ENCODE peak calls at places on chromosomes 3 and 15, in four cellular contexts. One of them, this sample, is unnamed. For H3K4me1, the result is how much of the 10 kb centered on the place peaks cover.

GRCh38 chr15:80485370-80486164 is 81.4 kb downstream of the ARNT2 start:
- DNase-seq in IMR-90: no peak
- DNase-seq in mesenchymal stem cell: no peak
- DNase-seq in neuronal stem cell: no peak
- DNase-seq in this sample: no peak

GRCh38 chr3:81214626-81215025 is 546.8 kb downstream of the GBE1 start:
- DNase-seq in neuronal stem cell: no peak
- DNase-seq in mesenchymal stem cell: no peak
- DNase-seq in IMR-90: peak
- DNase-seq in this sample: no peak

GRCh38 chr3:184459355-184459754 is 79.5 kb downstream of the CHRD start:
- DNase-seq in mesenchymal stem cell: peak
- DNase-seq in IMR-90: peak
- DNase-seq in neuronal stem cell: no peak
- DNase-seq in this sample: peak

GRCh38 chr3:120420855-120421570 is 29.8 kb downstream of the FSTL1 start:
- DNase-seq in neuronal stem cell: no peak
- DNase-seq in IMR-90: peak
- DNase-seq in mesenchymal stem cell: peak
- DNase-seq in this sample: no peak

GRCh38 chr3:139756529-139757103 is 78.8 kb upstream of the NMNAT3 start:
- DNase-seq in IMR-90: no peak
- DNase-seq in mesenchymal stem cell: no peak
- DNase-seq in neuronal stem cell: no peak
- DNase-seq in this sample: no peak

GRCh38 chr3:62186967-62187366 is 186.4 kb downstream of the FEZF2 start:
- DNase-seq in mesenchymal stem cell: peak
- DNase-seq in IMR-90: peak
- DNase-seq in neuronal stem cell: no peak
- DNase-seq in this sample: no peak

GRCh38 chr3:189981668-189982067 is 139.0 kb downstream of the P3H2 start:
- DNase-seq in mesenchymal stem cell: peak
- DNase-seq in neuronal stem cell: no peak
- DNase-seq in IMR-90: peak
- DNase-seq in this sample: no peak

GRCh38 chr15:73141216-73141900 is 89.1 kb downstream of the NEO1 start:
- DNase-seq in IMR-90: no peak
- DNase-seq in neuronal stem cell: no peak
- DNase-seq in mesenchymal stem cell: peak
- DNase-seq in this sample: no peak

GRCh38 chr3:69013256-69014021 is at the start of gene EOGT:
- DNase-seq in neuronal stem cell: peak
- DNase-seq in mesenchymal stem cell: peak
- DNase-seq in IMR-90: peak
- DNase-seq in this sample: peak

GRCh38 chr3:56919797-56920195 is 118.0 kb upstream of the ARHGEF3 start:
- DNase-seq in IMR-90: no peak
- DNase-seq in mesenchymal stem cell: no peak
- DNase-seq in neuronal stem cell: no peak
- DNase-seq in this sample: no peak

GRCh38 chr3:46865546-46865945 is 2.3 kb upstream of the MYL3 start:
- DNase-seq in neuronal stem cell: no peak
- DNase-seq in mesenchymal stem cell: no peak
- DNase-seq in IMR-90: no peak
- DNase-seq in this sample: no peak

GRCh38 chr3:40170395-40170794 is 139.1 kb upstream of the EIF1B start:
- DNase-seq in IMR-90: no peak
- DNase-seq in mesenchymal stem cell: no peak
- DNase-seq in neuronal stem cell: no peak
- DNase-seq in this sample: no peak
- H3K4me3 ChIP-seq in IMR-90: no peak
- H3K4me3 ChIP-seq in mesenchymal stem cell: no peak
- H3K4me3 ChIP-seq in neuronal stem cell: peak
- H3K4me3 ChIP-seq in this sample: no peak

DNA sequence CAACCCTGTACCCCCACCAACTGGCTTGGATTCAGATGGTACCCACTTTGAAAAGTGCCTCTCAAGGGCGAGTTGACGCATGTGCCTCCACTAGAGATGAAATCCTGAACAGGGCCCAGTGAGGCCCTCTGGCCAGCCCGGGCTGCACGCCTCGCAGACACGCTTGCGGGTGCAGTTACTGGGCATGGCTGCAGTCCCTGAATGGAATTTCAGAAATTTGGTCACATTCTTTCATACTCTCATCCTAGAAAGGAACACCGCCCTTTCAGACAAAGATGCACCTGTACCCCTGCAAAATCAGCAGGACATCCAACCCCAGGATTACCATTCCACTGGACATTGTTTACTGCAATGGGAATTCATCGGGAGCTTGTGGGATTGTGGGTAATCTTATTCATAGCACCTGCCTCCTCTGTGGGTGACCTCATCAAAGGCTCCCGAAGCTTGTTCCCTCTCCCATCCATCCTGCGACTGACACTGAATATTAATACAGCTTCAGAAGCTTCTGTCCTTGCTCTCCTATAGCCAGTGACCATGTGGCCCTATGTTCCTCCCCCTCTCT is 42.5 kb upstream of the TPM1 start:
- DNase-seq in mesenchymal stem cell: no peak
- DNase-seq in IMR-90: no peak
- DNase-seq in neuronal stem cell: peak
- DNase-seq in this sample: no peak
- H3K4me1 ChIP-seq in mesenchymal stem cell: under half
- H3K4me1 ChIP-seq in IMR-90: under half
- H3K4me1 ChIP-seq in neuronal stem cell: under half
- H3K4me1 ChIP-seq in this sample: under half

GRCh38 chr3:66037986-66038369 is 740 bp downstream of the MAGI1 start:
- DNase-seq in neuronal stem cell: no peak
- DNase-seq in mesenchymal stem cell: peak
- DNase-seq in IMR-90: no peak
- DNase-seq in this sample: no peak
- H4K91ac ChIP-seq in neuronal stem cell: no peak
- H4K91ac ChIP-seq in mesenchymal stem cell: no peak
- H4K91ac ChIP-seq in IMR-90: peak
- H4K91ac ChIP-seq in this sample: peak

GRCh38 chr15:85555875-85556617 is 175.6 kb downstream of the AKAP13 start:
- DNase-seq in mesenchymal stem cell: no peak
- DNase-seq in neuronal stem cell: no peak
- DNase-seq in IMR-90: no peak
- DNase-seq in this sample: no peak
- H3K4me3 ChIP-seq in mesenchymal stem cell: no peak
- H3K4me3 ChIP-seq in neuronal stem cell: no peak
- H3K4me3 ChIP-seq in IMR-90: no peak
- H3K4me3 ChIP-seq in this sample: no peak

DNA sequence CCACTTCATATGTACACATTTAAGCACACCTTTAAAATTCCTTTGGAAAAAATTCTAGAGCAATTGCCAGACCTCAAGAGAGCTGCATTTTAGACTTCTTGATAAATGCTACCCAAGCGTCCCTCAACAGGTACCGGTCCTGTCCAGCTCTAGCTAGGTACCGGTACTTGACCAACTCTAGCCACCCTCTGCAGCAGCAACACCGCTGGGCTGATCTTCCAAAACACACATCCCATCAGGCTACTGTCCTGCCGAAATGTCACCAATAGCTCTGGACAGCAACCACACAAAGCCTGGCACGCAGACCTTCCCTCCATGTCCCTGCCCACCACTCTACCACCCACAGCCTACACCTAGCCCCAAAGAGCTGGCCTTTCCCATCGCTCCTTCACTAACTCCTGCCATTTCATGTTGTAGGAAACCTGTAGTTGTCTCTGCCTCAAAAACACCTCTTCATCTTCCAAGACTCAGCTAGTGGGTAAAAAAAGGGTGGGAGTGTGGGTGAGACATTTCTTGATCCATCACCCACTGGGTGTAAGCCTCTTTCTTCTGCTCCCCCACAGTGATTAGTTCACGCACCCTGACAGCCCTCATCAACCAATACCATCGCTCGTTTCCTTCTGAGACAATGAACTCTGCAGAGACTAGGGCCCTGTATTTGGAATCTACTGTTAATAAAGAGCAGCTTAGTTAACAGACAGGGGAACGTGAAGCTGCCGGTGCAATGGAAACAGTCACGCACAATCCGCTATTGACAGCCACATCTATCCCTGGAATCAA is 6.8 kb downstream of the CHSY1 start:
- DNase-seq in mesenchymal stem cell: no peak
- DNase-seq in IMR-90: no peak
- DNase-seq in neuronal stem cell: no peak
- DNase-seq in this sample: no peak
- H3K4me1 ChIP-seq in mesenchymal stem cell: under half
- H3K4me1 ChIP-seq in IMR-90: under half
- H3K4me1 ChIP-seq in neuronal stem cell: under half
- H3K4me1 ChIP-seq in this sample: under half

DNA sequence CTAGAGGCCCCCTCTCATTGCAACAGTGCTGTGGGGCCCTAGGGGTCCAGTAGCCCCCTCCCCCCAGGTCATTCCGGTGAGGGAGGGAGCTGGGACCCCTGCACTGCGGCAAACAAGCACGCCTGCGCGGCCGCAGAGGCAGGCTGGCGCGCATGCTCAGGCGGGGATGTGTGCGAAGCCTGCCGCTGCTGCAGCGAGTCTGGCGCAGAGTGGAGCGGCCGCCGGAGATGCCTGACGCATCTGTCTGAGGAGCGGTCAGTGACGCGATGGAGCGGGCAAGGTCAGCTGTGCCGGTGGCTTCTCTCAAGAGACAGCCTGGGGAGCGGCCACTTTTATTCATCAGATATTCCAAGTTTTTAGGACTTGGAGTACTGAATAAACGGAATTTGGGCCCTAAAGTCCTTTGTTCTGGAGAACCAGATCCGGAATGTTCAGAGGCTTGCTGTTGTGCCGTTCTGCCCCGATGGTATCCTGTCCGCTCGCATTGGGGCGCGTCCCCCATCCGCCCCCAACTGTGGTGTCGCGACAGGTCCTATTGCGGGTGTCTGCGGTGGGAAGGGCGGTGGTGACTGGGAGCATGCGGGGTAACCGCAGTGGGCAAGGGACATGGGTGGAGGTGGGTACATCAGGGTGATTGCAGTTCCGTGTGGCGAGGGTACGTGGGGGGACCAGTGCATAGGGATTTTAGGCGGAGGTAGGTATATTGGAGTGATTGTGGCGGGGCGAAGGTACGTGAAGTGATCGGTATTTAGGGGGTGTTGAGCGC is at the start of the genes SNRPN and SNURF:
- DNase-seq in neuronal stem cell: peak
- DNase-seq in mesenchymal stem cell: peak
- DNase-seq in IMR-90: peak
- DNase-seq in this sample: no peak
- H4K91ac ChIP-seq in neuronal stem cell: peak
- H4K91ac ChIP-seq in mesenchymal stem cell: peak
- H4K91ac ChIP-seq in IMR-90: peak
- H4K91ac ChIP-seq in this sample: peak

GRCh38 chr3:108091498-108092259 is 848 bp upstream of the CD47 start:
- DNase-seq in neuronal stem cell: no peak
- DNase-seq in mesenchymal stem cell: no peak
- DNase-seq in IMR-90: no peak
- DNase-seq in this sample: peak
- H3K4me3 ChIP-seq in neuronal stem cell: peak
- H3K4me3 ChIP-seq in mesenchymal stem cell: peak
- H3K4me3 ChIP-seq in IMR-90: peak
- H3K4me3 ChIP-seq in this sample: peak

DNA sequence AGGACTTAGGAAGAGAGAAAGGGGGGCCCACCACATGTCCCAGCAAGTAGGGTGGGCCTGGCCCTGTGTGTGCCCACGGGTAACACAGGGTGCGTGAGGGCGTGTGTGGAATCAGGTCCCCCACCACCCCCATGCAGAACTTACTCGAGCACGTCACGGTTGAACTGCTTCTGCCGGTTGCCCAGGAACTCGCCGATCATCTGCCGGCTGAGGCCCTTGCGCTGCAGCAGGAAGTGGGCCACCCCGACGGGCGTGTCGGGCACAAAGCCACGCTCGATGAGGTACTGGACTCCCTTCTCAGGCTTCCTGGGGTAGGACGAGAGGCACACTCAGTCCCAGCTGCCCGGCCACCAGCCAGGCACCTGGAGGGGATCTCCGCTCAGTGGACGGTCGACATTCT is 83.1 kb upstream of the RPL32 start:
- DNase-seq in IMR-90: no peak
- DNase-seq in neuronal stem cell: no peak
- DNase-seq in mesenchymal stem cell: no peak
- DNase-seq in this sample: no peak
- H3K4me1 ChIP-seq in IMR-90: under half
- H3K4me1 ChIP-seq in neuronal stem cell: under half
- H3K4me1 ChIP-seq in mesenchymal stem cell: under half
- H3K4me1 ChIP-seq in this sample: under half

DNA sequence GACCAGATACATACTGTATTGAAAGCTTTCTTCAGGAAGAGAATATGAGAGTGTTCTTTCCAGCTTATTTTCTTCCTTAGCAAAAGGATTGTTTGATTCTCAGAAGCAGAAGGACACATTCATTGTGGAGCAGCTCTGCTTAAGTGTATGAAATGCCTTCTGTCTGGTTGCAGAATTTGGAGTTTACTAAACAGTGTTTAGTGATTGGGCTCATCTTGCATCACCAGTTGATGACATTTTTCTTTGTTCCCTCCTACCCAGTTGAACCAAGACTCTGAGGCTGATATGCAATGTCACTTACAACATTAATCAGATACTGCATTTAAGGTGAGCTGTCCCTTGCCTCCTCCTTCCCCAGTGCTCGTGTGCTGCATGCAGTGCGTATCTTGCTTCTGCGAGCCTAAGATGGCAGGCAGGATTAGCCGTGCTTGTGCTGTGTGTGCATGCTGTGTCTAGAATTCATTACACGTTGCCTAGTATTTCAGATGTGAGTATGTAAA is 18.4 kb downstream of the ZBTB38 start:
- DNase-seq in mesenchymal stem cell: no peak
- DNase-seq in IMR-90: peak
- DNase-seq in neuronal stem cell: no peak
- DNase-seq in this sample: no peak
- H4K91ac ChIP-seq in mesenchymal stem cell: peak
- H4K91ac ChIP-seq in IMR-90: peak
- H4K91ac ChIP-seq in neuronal stem cell: no peak
- H4K91ac ChIP-seq in this sample: no peak

This sample was measured in trophoblast cell.